ENCODE peak calls at places on chromosomes 7 and 10, in ten cellular contexts. H is body of pancreas; N is tibial artery; Q is CD8-positive, alpha-beta memory T cell; O is ovary; U is A549; D is astrocyte; T is heart right ventricle; V is aorta; A is upper lobe of left lung. I is an unnamed sample.

GRCh38 chr10:49090696-49091338 is 24.5 kb downstream of the VSTM4 start:
- DNase-seq in O (no peak), N (no peak), D (no peak), H (no peak), T (no peak), A (no peak), U (no peak), V (no peak), Q (no peak), I (no peak)

GRCh38 chr7:132257253-132257652 is 319.0 kb downstream of the PLXNA4 start:
- DNase-seq in V (peak; percentile 71), H (no peak), O (no peak), A (no peak), D (no peak), Q (no peak), T (no peak), N (no peak), U (no peak), I (no peak)

GRCh38 chr10:35690534-35690933 is 48.4 kb upstream of the FZD8 start:
- DNase-seq in D (no peak), N (no peak), V (no peak), O (no peak), Q (no peak), A (no peak), T (no peak), H (no peak), U (no peak), I (no peak)

GRCh38 chr10:75717126-75717916 is 285.9 kb downstream of the LRMDA start:
- DNase-seq in H (no peak), Q (no peak), A (no peak), O (no peak), U (peak; percentile 4), V (no peak), N (no peak), T (no peak), D (no peak), I (no peak)

GRCh38 chr10:15558136-15558535 is 161.6 kb downstream of the ITGA8 start:
- DNase-seq in D (peak; percentile 21), V (no peak), Q (no peak), N (no peak), H (no peak), U (no peak), A (no peak), O (no peak), T (no peak), I (no peak)

GRCh38 chr10:132904169-132904813 is 38.1 kb downstream of the CFAP46 start:
- DNase-seq in A (peak; percentile 43), T (peak; percentile 6), D (peak; percentile 5), Q (peak; percentile 20), U (peak; percentile 46), V (no peak), O (peak; percentile 12), N (peak; percentile 12), H (peak; percentile 27), I (peak; percentile 54)

GRCh38 chr10:133052076-133052475 is 35.6 kb upstream of the ADGRA1 start:
- DNase-seq in Q (no peak), A (peak; percentile 73), V (no peak), D (no peak), T (no peak), U (no peak), O (no peak), H (no peak), N (no peak), I (no peak)

GRCh38 chr10:49651917-49652316 is 27.5 kb upstream of the C10orf53 start:
- DNase-seq in U (no peak), H (no peak), N (no peak), O (no peak), A (no peak), T (no peak), D (no peak), V (no peak), Q (no peak), I (no peak)

GRCh38 chr10:102745157-102745556 is 1.4 kb downstream of the WBP1L start:
- DNase-seq in H (no peak), U (no peak), D (no peak), Q (no peak), A (no peak), N (no peak), V (no peak), T (no peak), O (no peak), I (no peak)
- H3K4me1 ChIP-seq in H (peaks cover 29% of the 10 kb centered on the region), U (peaks cover 12% of the 10 kb centered on the region), D (peaks cover 8% of the 10 kb centered on the region), Q (peaks cover 27% of the 10 kb centered on the region), A (peaks cover 16% of the 10 kb centered on the region), N (peaks cover 54% of the 10 kb centered on the region), V (no peaks in the 10 kb centered on the region), T (peaks cover 15% of the 10 kb centered on the region), O (peaks cover 4% of the 10 kb centered on the region), I (peaks cover 28% of the 10 kb centered on the region)

GRCh38 chr10:100618091-100618615 is 82.4 kb downstream of the HIF1AN start:
- DNase-seq in U (no peak), Q (no peak), V (no peak), A (no peak), T (no peak), O (no peak), N (no peak), H (no peak), D (no peak), I (no peak)

GRCh38 chr10:100615911-100616310 is 80.2 kb downstream of the HIF1AN start:
- DNase-seq in A (no peak), O (no peak), D (no peak), H (no peak), U (no peak), N (no peak), Q (no peak), T (no peak), V (no peak), I (no peak)

GRCh38 chr10:100607439-100607838 is 71.7 kb downstream of the HIF1AN start:
- DNase-seq in O (no peak), N (no peak), V (no peak), D (no peak), A (no peak), T (no peak), H (no peak), Q (no peak), U (no peak), I (no peak)

GRCh38 chr10:100614416-100614815 is 78.7 kb downstream of the HIF1AN start:
- DNase-seq in Q (no peak), T (no peak), A (no peak), U (no peak), H (no peak), N (no peak), O (no peak), D (no peak), V (no peak), I (no peak)

DNA sequence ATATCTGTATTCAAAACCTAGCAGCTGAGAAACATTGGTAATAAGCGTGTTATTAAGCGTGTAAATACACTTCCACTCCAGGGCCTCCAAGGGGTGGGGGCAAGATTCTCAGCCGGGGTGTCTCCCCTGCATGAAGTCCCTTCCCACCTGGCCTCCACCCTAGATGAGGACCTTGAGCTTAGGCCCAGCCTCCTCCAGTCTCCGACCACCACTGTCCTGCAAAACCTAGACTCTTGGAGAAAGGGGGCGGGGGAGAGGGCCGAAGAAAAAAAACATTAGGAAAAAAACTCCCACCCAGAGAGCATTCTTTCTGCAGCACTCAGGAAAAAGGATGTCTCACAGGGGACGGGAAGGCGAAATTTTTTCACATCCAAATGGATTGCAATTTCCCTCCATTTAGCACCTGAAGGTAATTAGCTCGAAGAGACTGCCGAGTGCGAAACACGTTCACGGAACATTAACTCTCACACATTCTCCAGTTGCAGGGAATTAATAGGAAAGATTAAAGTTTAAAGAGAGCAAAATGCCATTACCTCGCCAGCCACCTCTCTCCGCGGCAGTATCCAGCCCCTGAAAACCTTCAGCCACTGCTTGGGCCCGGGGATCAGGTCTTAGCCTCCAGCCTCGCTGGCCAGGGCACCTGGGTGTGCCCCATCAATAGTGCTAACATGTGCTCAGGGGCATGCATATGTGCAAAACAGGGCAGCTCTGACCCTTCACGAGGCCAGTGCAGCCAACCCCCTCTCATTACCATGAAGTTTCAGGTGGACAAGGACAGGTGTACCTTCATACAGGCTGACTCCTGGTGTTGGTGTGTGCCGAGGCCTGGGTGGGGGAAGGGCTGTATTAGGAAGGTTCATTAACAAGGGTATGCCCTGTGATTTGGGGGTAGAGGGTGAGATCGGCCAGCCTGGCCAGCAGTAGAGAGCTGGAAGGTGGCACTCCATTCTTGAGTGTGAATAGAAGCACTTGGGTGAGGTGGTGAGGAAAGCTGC is 77.2 kb downstream of the HIF1AN start:
- DNase-seq in U (no peak), T (no peak), A (no peak), O (no peak), Q (no peak), D (no peak), N (no peak), V (no peak), H (no peak), I (no peak)
- H3K4me1 ChIP-seq in U (no peaks in the 10 kb centered on the region), T (no peaks in the 10 kb centered on the region), A (no peaks in the 10 kb centered on the region), O (no peaks in the 10 kb centered on the region), Q (no peaks in the 10 kb centered on the region), D (no peaks in the 10 kb centered on the region), N (no peaks in the 10 kb centered on the region), V (no peaks in the 10 kb centered on the region), H (no peaks in the 10 kb centered on the region), I (no peaks in the 10 kb centered on the region)

GRCh38 chr10:36711371-36711770 is 414.0 kb upstream of the ANKRD30A start:
- DNase-seq in V (no peak), N (no peak), Q (no peak), O (no peak), T (no peak), D (no peak), H (no peak), A (no peak), U (no peak), I (no peak)
- H3K4me1 ChIP-seq in V (no peaks in the 10 kb centered on the region), N (no peaks in the 10 kb centered on the region), Q (no peaks in the 10 kb centered on the region), O (no peaks in the 10 kb centered on the region), T (no peaks in the 10 kb centered on the region), D (no peaks in the 10 kb centered on the region), H (no peaks in the 10 kb centered on the region), A (no peaks in the 10 kb centered on the region), U (no peaks in the 10 kb centered on the region), I (no peaks in the 10 kb centered on the region)

GRCh38 chr10:70966848-70967553 is 78.6 kb upstream of the PCBD1 start:
- DNase-seq in O (no peak), Q (peak; percentile 21), V (no peak), A (no peak), H (no peak), N (no peak), T (no peak), D (no peak), U (no peak), I (no peak)

GRCh38 chr10:70965566-70965965 is 77.2 kb upstream of the PCBD1 start:
- DNase-seq in U (no peak), O (no peak), Q (peak; percentile 27), H (no peak), A (no peak), V (no peak), D (no peak), T (no peak), N (no peak), I (no peak)

GRCh38 chr10:70964281-70964680 is 75.9 kb upstream of the PCBD1 start:
- DNase-seq in U (no peak), T (no peak), N (no peak), Q (no peak), O (no peak), V (no peak), A (no peak), D (no peak), H (no peak), I (no peak)

GRCh38 chr10:70963271-70963670 is 74.9 kb upstream of the PCBD1 start:
- DNase-seq in Q (no peak), A (no peak), U (no peak), T (no peak), D (no peak), H (no peak), O (no peak), N (no peak), V (no peak), I (no peak)

DNA sequence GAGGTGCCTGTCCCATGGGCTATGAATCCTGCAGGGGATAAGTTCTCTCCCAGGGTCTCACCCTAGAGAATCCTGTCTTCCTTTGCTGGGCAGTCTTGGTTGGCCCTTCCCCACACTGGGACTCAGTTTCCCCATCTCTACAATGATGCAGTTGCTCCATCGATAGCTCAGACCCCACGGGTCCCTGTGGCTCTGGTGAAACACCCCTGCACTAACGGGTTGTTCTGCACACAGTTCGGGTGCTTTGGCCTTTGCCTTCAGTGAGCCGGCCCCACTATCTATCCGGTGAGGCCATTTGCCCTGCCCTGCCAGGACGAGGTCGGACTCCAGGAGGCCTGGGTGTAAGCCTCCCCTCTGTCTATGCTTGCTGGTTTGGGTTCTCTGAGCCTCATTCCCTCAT is 76.5 kb upstream of the PCBD1 start:
- DNase-seq in T (no peak), A (no peak), N (no peak), D (no peak), O (no peak), U (no peak), Q (peak; percentile 26), H (no peak), V (no peak), I (no peak)
- H3K4me1 ChIP-seq in T (no peaks in the 10 kb centered on the region), A (no peaks in the 10 kb centered on the region), N (no peaks in the 10 kb centered on the region), D (peaks cover 9% of the 10 kb centered on the region), O (no peaks in the 10 kb centered on the region), U (no peaks in the 10 kb centered on the region), Q (no peaks in the 10 kb centered on the region), H (no peaks in the 10 kb centered on the region), V (no peaks in the 10 kb centered on the region), I (no peaks in the 10 kb centered on the region)